ENCODE peak calls at places on chromosomes 16 and 17, in four cellular contexts. E is mucosa of descending colon, Q is astrocyte of the spinal cord, S is mammary epithelial cell. T is an unnamed sample.
A peak's percentile ranks its signal among the peaks of the same experiment; 100 is the strongest.

GRCh38 chr16:57600048-57600835 is 28.2 kb upstream of the ADGRG1 start:
- DNase-seq in E (peak; percentile 68), Q (peak; percentile 26), S (peak; percentile 45), T (peak; percentile 17)

GRCh38 chr16:782263-782662 is 5.9 kb downstream of the RPUSD1 start:
- DNase-seq in E (no peak), Q (no peak), S (no peak), T (no peak)

GRCh38 chr16:81860310-81860709 is 81.2 kb downstream of the PLCG2 start:
- DNase-seq in E (no peak), Q (no peak), S (no peak), T (no peak)

GRCh38 chr16:54346046-54346445 is 59.5 kb upstream of the IRX3 start:
- DNase-seq in E (no peak), Q (no peak), S (no peak), T (no peak)

GRCh38 chr16:79810449-79811189 is 210.1 kb upstream of the MAF start:
- DNase-seq in E (no peak), Q (no peak), S (peak; percentile 52), T (no peak)

GRCh38 chr17:34974179-34974578 is 6.1 kb upstream of the LIG3 start:
- DNase-seq in E (no peak), Q (no peak), S (no peak), T (no peak)

GRCh38 chr17:45248132-45248936 is 13.6 kb downstream of the SPATA32 start:
- DNase-seq in E (peak; percentile 91), Q (no peak), S (peak; percentile 65), T (no peak)

GRCh38 chr16:81273223-81273940 is 34.9 kb downstream of the BCO1 start:
- DNase-seq in E (no peak), Q (no peak), S (no peak), T (no peak)

GRCh38 chr17:70855401-70856054 is 686.2 kb downstream of the KCNJ2 start:
- DNase-seq in E (no peak), Q (peak; percentile 59), S (no peak), T (peak; percentile 1)

GRCh38 chr17:38511126-38512108 is 83.2 kb downstream of the ARHGAP23 start:
- DNase-seq in E (no peak), Q (peak; percentile 48), S (peak; percentile 40), T (no peak)

GRCh38 chr16:23917621-23918020 is 81.8 kb downstream of the PRKCB start:
- DNase-seq in E (no peak), Q (no peak), S (no peak), T (no peak)

GRCh38 chr16:78962457-78962929 is 638.0 kb downstream of the MAF start:
- DNase-seq in E (no peak), Q (no peak), S (no peak), T (no peak)

GRCh38 chr16:4944333-4945281 is 7.7 kb upstream of the PPL start:
- DNase-seq in E (peak; percentile 87), Q (peak; percentile 98), S (peak; percentile 95), T (peak; percentile 81)

GRCh38 chr17:78661092-78661770 is 84.0 kb upstream of the DNAH17 start:
- DNase-seq in E (peak; percentile 18), Q (no peak), S (peak; percentile 90), T (peak; percentile 32)

GRCh38 chr17:41734949-41735313 is 488 bp upstream of the HAP1 start:
- DNase-seq in E (no peak), Q (no peak), S (no peak), T (no peak)

GRCh38 chr17:49565948-49566491 is 9.7 kb upstream of the NXPH3 start:
- DNase-seq in E (no peak), Q (peak; percentile 40), S (peak; percentile 38), T (no peak)

GRCh38 chr16:11022002-11022401 is 77.6 kb downstream of the CLEC16A start:
- DNase-seq in E (no peak), Q (no peak), S (no peak), T (no peak)

GRCh38 chr17:47998044-47998443 is 27.1 kb downstream of the CDK5RAP3 start:
- DNase-seq in E (no peak), Q (no peak), S (no peak), T (no peak)

GRCh38 chr17:49383048-49383447 is 21.0 kb upstream of the ZNF652 start:
- DNase-seq in E (no peak), Q (no peak), S (no peak), T (no peak)

GRCh38 chr16:28279006-28279405 is 13.3 kb upstream of the SBK1 start:
- DNase-seq in E (no peak), Q (no peak), S (no peak), T (no peak)

GRCh38 chr16:19595043-19595767 is 39.7 kb downstream of the VPS35L start:
- DNase-seq in E (no peak), Q (peak; percentile 91), S (no peak), T (peak; percentile 94)

GRCh38 chr17:5915337-5915736 is 154.8 kb upstream of the WSCD1 start:
- DNase-seq in E (no peak), Q (no peak), S (peak; percentile 33), T (no peak)

GRCh38 chr17:43669971-43670644 is 8.4 kb upstream of the MEOX1 start:
- DNase-seq in E (peak; percentile 60), Q (peak; percentile 60), S (peak; percentile 31), T (no peak)

GRCh38 chr16:14606102-14606501 is 24.0 kb downstream of the PARN start:
- DNase-seq in E (no peak), Q (no peak), S (no peak), T (no peak)

GRCh38 chr16:85347213-85347591 is 234.9 kb upstream of the CIBAR2 start:
- DNase-seq in E (no peak), Q (no peak), S (no peak), T (no peak)

GRCh38 chr17:48048321-48049140 is at the start of gene NFE2L1:
- DNase-seq in E (peak; percentile 95), Q (peak; percentile 93), S (peak; percentile 89), T (peak; percentile 76)

GRCh38 chr17:3916013-3916696 is at the start of gene P2RX1:
- DNase-seq in E (peak; percentile 79), Q (no peak), S (no peak), T (no peak)

GRCh38 chr17:36951390-36951789 is 2.6 kb downstream of the AATF start:
- DNase-seq in E (no peak), Q (no peak), S (no peak), T (no peak)

GRCh38 chr17:37791434-37791833 is 46.6 kb upstream of the HNF1B start:
- DNase-seq in E (no peak), Q (no peak), S (peak; percentile 4), T (no peak)

GRCh38 chr17:57663326-57664070 is 81.6 kb downstream of the CCDC182 start:
- DNase-seq in E (no peak), Q (peak; percentile 1), S (no peak), T (no peak)

GRCh38 chr17:81638683-81639082 is 1.7 kb downstream of the TSPAN10 start:
- DNase-seq in E (no peak), Q (no peak), S (no peak), T (no peak)

GRCh38 chr17:81635973-81636504 is 873 bp downstream of the NPLOC4 start:
- DNase-seq in E (no peak), Q (no peak), S (no peak), T (peak; percentile 38)

GRCh38 chr17:81631482-81631881 is 5.4 kb downstream of the NPLOC4 start:
- DNase-seq in E (no peak), Q (no peak), S (no peak), T (no peak)

GRCh38 chr17:81636505-81637288 is at the start of the genes NPLOC4 and TSPAN10:
- DNase-seq in E (peak; percentile 86), Q (peak; percentile 82), S (peak; percentile 85), T (peak; percentile 61)

GRCh38 chr17:81635431-81635830 is 1.5 kb downstream of the NPLOC4 start:
- DNase-seq in E (no peak), Q (no peak), S (peak; percentile 52), T (no peak)
- H3K4me3 ChIP-seq in E (no peak overlapping the region), Q (peak overlapping the region; percentile 94), S (peak overlapping the region; percentile 11), T (peak overlapping the region; percentile 88)

GRCh38 chr17:269616-270514 is 82.7 kb downstream of the RPH3AL start:
- DNase-seq in E (peak; percentile 26), Q (no peak), S (no peak), T (no peak)
- H3K4me3 ChIP-seq in E (no peak overlapping the region), Q (no peak overlapping the region), S (no peak overlapping the region), T (no peak overlapping the region)

DNA sequence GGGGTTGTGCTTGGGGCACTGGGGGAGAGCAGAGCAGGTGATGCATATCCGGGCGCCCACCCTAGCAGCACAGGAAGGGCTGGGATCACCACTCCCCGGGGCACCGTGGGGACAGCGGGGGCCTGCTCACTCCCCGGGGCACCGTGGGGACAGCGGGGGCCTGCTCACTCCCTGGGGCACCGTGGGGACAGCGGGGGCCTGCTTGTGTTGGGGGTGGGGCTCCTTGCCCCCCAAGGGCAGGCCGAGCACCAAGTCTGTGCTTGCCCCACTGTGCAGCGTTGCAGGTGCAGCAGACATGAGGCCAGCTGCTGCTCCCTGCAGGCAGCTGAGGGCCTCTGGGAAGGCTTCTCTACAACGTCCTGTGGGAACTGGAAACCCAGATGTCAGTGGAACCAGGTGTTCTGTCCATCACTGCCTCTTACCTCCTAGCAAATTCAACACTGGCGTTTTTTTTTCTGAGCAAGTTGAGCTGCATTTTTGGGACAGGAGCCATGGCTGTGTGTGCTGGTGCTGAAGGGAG is 25.0 kb upstream of the ZNF750 start:
- DNase-seq in E (peak; percentile 56), Q (no peak), S (no peak), T (no peak)
- H3K4me3 ChIP-seq in E (no peak overlapping the region), Q (no peak overlapping the region), S (no peak overlapping the region), T (no peak overlapping the region)

DNA sequence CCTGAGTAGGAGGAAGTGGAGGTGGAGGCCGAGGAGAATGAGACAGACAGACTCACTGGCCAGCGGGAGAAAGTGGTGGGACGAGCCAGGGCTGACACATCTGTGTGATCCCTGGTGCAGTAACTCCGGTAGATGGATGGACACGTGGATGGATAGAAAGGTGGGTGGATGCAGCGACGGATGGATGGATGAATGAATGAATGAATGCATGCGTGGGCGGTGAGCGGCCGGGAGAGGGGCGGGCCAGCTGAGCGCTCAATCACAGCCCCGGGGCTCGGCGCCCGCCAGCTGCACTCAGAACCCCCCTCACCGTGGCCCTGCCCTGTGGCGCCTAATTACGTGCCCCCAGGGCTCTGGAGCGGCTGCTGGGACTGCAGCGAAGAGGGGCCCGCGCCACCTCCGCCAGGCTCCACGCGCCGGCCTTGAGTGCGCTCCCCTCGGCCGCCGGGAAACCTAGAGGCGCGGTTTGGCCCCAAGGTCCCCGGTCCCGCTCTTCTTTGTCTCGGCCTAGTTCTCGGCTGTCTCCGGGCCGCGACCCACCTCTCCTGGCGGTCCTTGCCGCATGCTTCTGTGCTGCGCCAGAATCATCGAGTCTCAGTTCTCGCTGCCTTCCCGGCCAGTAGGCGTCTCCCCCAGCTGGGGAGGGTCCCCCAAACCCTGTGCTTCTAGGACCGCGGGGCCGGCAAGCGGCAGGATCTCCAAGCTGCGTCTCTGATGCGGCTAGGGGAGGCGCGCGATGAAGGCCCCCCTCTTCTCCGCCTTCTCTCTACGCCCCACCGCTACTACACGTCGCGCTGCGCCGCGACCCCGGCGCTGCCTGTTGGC is 41.0 kb downstream of the RAI1 start:
- DNase-seq in E (no peak), Q (no peak), S (no peak), T (no peak)
- H3K4me3 ChIP-seq in E (no peak overlapping the region), Q (peak overlapping the region; percentile 48), S (no peak overlapping the region), T (peak overlapping the region; percentile 60)

T was measured in brain microvascular endothelial cell.